ENCODE peak calls at places on chromosomes 16 and 17, in nine cellular contexts. A is HCT116; E is CD8-positive, alpha-beta T cell; N is AG04450; O is Peyer's patch; V is SJSA1; Q is aorta; M is upper lobe of right lung; Y is thoracic aorta. G is an unnamed sample.

GRCh38 chr16:56675685-56676210 is 6.1 kb downstream of the MT1H start:
- DNase-seq in N (no peak), A (no peak), E (peak; percentile 69), O (no peak), Y (no peak), M (no peak), Q (no peak), V (no peak), G (peak; percentile 60)

GRCh38 chr16:183005-183404 is 2.7 kb downstream of the HBQ1 start:
- DNase-seq in Y (no peak), N (no peak), Q (no peak), O (no peak), M (no peak), V (no peak), A (no peak), E (no peak), G (no peak)

GRCh38 chr17:51528116-51528515 is 267.8 kb downstream of the UTP18 start:
- DNase-seq in E (no peak), N (no peak), Y (no peak), M (no peak), V (no peak), A (no peak), Q (no peak), O (no peak), G (no peak)

GRCh38 chr16:67234180-67234597 is 7.3 kb downstream of the TMEM208 start:
- DNase-seq in Q (no peak), M (no peak), N (no peak), O (no peak), V (no peak), E (no peak), Y (no peak), A (no peak), G (no peak)

GRCh38 chr16:70294385-70295029 is 4.5 kb upstream of the DDX19B start:
- DNase-seq in Q (peak; percentile 42), A (no peak), O (no peak), Y (no peak), E (no peak), N (no peak), V (no peak), M (peak; percentile 57), G (no peak)

GRCh38 chr16:67202956-67203493 is 4.1 kb downstream of the ELMO3 start:
- DNase-seq in Y (no peak), E (no peak), O (no peak), A (no peak), V (no peak), N (no peak), Q (no peak), M (no peak), G (no peak)

GRCh38 chr17:48393271-48393670 is 36.7 kb downstream of the SKAP1 start:
- DNase-seq in A (no peak), M (no peak), N (no peak), Q (no peak), E (no peak), O (no peak), V (no peak), Y (no peak), G (no peak)

GRCh38 chr17:17712268-17712924 is 31.1 kb downstream of the RAI1 start:
- DNase-seq in E (no peak), Y (no peak), V (peak; percentile 63), M (no peak), O (no peak), A (no peak), Q (no peak), N (peak; percentile 80), G (no peak)

GRCh38 chr17:32020943-32021617 is 13.9 kb downstream of the LRRC37B start:
- DNase-seq in O (no peak), Q (peak; percentile 78), A (no peak), N (no peak), V (no peak), Y (no peak), E (no peak), M (no peak), G (no peak)

GRCh38 chr17:17300624-17301568 is 2.3 kb upstream of the NT5M start:
- DNase-seq in V (no peak), Q (peak; percentile 83), O (peak; percentile 68), M (peak; percentile 73), A (no peak), E (peak; percentile 58), N (no peak), Y (no peak), G (no peak)

GRCh38 chr16:5454349-5454748 is 356.8 kb upstream of the EEF2KMT start:
- DNase-seq in Y (no peak), E (no peak), N (no peak), V (no peak), Q (no peak), M (no peak), A (no peak), O (no peak), G (no peak)

GRCh38 chr16:58046054-58046881 is 20.7 kb downstream of the MMP15 start:
- DNase-seq in Y (no peak), V (no peak), E (no peak), O (no peak), N (no peak), A (no peak), M (no peak), Q (no peak), G (no peak)

GRCh38 chr16:66435896-66436295 is 8.8 kb downstream of the BEAN1 start:
- DNase-seq in Q (peak; percentile 6), O (peak; percentile 21), E (no peak), M (no peak), A (no peak), Y (no peak), N (no peak), V (no peak), G (no peak)

GRCh38 chr17:72011561-72011960 is 109.3 kb upstream of the SOX9 start:
- DNase-seq in Y (no peak), Q (no peak), E (no peak), M (no peak), O (no peak), A (no peak), N (no peak), V (no peak), G (no peak)

DNA sequence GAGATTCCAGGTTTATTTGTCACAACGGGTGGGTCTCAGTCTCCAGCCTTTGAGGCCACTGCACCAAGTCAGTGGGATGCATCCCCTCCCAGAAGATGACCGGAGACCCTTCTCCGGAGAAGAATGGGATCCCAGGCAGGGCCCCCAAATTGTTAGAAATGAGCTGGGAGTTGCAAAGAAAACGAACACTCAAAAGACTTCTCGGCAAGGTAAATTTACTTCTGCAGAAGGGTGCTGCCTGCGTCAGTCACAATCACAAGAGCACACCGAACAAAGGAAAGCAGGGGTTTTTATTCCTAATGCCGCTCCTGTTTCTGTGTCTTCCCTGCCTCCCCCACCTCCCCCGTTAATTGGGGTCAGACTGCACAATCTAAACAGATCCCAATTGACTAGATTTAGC is 61.4 kb downstream of the ATF7IP2 start:
- DNase-seq in V (no peak), Q (no peak), O (no peak), N (no peak), M (no peak), E (no peak), A (no peak), Y (no peak), G (no peak)
- H3K9me3 ChIP-seq in V (peaks cover 14% of the 10 kb centered on the region), Q (peaks cover 16% of the 10 kb centered on the region), O (no peaks in the 10 kb centered on the region), N (peaks cover 10% of the 10 kb centered on the region), M (peaks cover 50% of the 10 kb centered on the region), E (peaks cover 20% of the 10 kb centered on the region), A (peaks cover 10% of the 10 kb centered on the region), Y (peaks cover 49% of the 10 kb centered on the region), G (peaks cover 45% of the 10 kb centered on the region)

DNA sequence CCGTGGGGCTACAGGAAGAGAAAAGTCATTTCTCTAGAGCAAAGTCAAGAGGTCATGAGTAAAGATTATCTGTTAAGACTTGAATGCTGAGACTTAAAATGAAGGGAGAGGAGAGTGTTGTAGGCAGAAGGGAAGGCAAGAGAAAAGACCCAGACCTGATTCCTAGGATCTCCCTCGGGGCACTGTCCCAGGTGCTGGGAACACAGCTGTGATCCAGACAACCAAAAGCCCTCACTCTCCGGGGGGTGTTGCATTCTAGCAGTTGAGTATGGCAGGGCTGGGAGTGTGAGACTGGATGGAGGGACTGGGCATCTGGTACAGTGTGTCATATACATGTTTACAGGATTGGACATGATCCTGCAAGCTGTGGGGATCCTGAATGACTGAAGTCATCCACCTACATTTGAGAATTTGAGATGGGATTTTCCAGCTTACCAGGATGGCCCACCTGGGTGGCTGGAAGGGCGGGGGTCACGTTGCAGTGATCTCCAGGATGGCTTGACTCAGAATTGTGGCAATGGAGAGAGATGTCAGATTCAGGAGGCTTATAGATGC is 29.1 kb downstream of the ARSG start:
- DNase-seq in E (no peak), V (no peak), Y (no peak), Q (no peak), A (no peak), O (no peak), M (no peak), N (no peak), G (no peak)
- H3K27ac ChIP-seq in E (no peak overlapping the region), V (no peak overlapping the region), Y (no peak overlapping the region), Q (no peak overlapping the region), A (no peak overlapping the region), O (no peak overlapping the region), M (no peak overlapping the region), N (no peak overlapping the region), G (no peak overlapping the region)

GRCh38 chr16:35747658-35748455 is 2288.4 kb downstream of the TP53TG3F start:
- DNase-seq in M (no peak), N (no peak), V (no peak), E (no peak), O (no peak), Q (no peak), Y (no peak), A (no peak), G (no peak)
- H3K9me3 ChIP-seq in M (no peaks in the 10 kb centered on the region), N (peaks cover 81% of the 10 kb centered on the region), V (no peaks in the 10 kb centered on the region), E (no peaks in the 10 kb centered on the region), O (no peaks in the 10 kb centered on the region), Q (peaks cover 2% of the 10 kb centered on the region), Y (no peaks in the 10 kb centered on the region), A (no peaks in the 10 kb centered on the region), G (no peaks in the 10 kb centered on the region)

DNA sequence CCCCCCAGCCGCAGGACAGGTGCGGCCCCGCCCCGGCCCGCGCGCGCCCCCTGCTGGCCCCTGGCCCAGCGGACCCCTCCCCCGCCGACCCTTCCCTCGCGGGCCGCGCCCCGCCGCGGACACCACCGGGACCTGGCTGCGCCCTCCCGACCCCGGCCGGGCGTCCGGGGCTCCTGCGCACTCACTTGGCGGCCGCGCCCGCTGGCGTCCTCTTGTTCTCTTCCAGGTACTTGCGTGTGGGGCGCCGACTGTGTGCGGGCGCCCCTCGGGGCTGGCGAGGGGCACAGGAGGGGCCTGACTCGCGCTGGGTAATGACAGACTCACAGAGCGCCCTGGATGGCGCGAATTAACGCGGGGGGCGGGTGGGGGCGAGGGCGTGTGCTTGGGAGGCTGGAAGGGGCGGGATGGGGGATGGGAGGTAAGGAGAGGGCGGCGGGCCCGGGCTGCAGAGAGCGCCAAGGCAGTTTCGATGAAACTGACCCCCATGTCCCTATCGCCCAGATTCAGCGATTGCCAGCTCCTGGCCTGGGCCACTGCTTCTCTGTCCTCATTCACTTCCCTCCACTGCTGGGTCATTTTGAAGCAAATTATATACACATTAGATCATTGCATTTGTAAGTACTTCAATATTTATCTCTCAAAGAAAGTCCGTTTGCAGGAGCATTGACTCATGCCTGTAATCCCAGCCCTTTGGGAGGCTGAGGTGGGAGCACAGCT is 445 bp upstream of the DBNDD1 start:
- DNase-seq in E (peak; percentile 54), O (peak; percentile 70), Y (no peak), M (peak; percentile 78), Q (no peak), N (peak; percentile 53), V (peak; percentile 70), A (no peak), G (peak; percentile 54)
- H3K27ac ChIP-seq in E (no peak overlapping the region), O (no peak overlapping the region), Y (peak overlapping the region; percentile 26), M (peak overlapping the region; percentile 17), Q (no peak overlapping the region), N (peak overlapping the region; percentile 73), V (peak overlapping the region; percentile 57), A (peak overlapping the region; percentile 78), G (peak overlapping the region; percentile 25)

G was measured in naive thymus-derived CD4-positive, alpha-beta T cell.